ENCODE peak calls at places on chromosomes 6 and 20, in six cellular contexts. N is mammary epithelial cell, G is MM.1S, K is testis, Z is progenitor cell of endocrine pancreas, A is GM20000. X is an unnamed sample.

GRCh38 chr6:156009656-156010055 is 554.0 kb upstream of the NOX3 start:
- DNase-seq in Z (no peak), A (no peak), G (no peak), K (no peak), N (no peak), X (no peak)

GRCh38 chr6:170031096-170031471 is 259.8 kb downstream of the DLL1 start:
- DNase-seq in A (no peak), Z (no peak), N (no peak), G (no peak), K (peak; percentile 6), X (no peak)

GRCh38 chr20:1757072-1757471 is 99.5 kb upstream of the SIRPG start:
- DNase-seq in G (no peak), Z (no peak), K (no peak), N (no peak), A (no peak), X (no peak)

GRCh38 chr6:30757261-30757935 is 13.1 kb upstream of the IER3 start:
- DNase-seq in Z (no peak), G (no peak), A (no peak), N (no peak), K (no peak), X (no peak)

GRCh38 chr6:122530440-122531046 is 58.9 kb upstream of the SERINC1 start:
- DNase-seq in G (peak; percentile 72), A (peak; percentile 55), Z (peak; percentile 39), N (peak; percentile 62), K (peak; percentile 75), X (peak; percentile 47)

GRCh38 chr20:3247638-3248037 is 8.6 kb upstream of the SLC4A11 start:
- DNase-seq in G (no peak), K (no peak), N (no peak), A (peak; percentile 31), Z (no peak), X (no peak)

GRCh38 chr20:35839891-35840290 is 68.1 kb downstream of the PHF20 start:
- DNase-seq in Z (no peak), N (no peak), K (no peak), G (no peak), A (no peak), X (no peak)

GRCh38 chr6:89035252-89036106 is 45.1 kb upstream of the PNRC1 start:
- DNase-seq in N (peak; percentile 100), K (peak; percentile 88), G (no peak), Z (no peak), A (no peak), X (no peak)

GRCh38 chr6:133542056-133542821 is 301.1 kb downstream of the EYA4 start:
- DNase-seq in K (no peak), G (no peak), A (no peak), Z (no peak), N (no peak), X (no peak)

GRCh38 chr6:31660224-31660997 is at the start of gene C6orf47:
- DNase-seq in A (peak; percentile 88), G (peak; percentile 80), K (peak; percentile 92), N (peak; percentile 68), Z (peak; percentile 66), X (peak; percentile 88)

GRCh38 chr20:13028001-13028400 is 19.2 kb downstream of the SPTLC3 start:
- DNase-seq in G (no peak), N (peak; percentile 65), A (no peak), Z (no peak), K (no peak), X (no peak)

DNA sequence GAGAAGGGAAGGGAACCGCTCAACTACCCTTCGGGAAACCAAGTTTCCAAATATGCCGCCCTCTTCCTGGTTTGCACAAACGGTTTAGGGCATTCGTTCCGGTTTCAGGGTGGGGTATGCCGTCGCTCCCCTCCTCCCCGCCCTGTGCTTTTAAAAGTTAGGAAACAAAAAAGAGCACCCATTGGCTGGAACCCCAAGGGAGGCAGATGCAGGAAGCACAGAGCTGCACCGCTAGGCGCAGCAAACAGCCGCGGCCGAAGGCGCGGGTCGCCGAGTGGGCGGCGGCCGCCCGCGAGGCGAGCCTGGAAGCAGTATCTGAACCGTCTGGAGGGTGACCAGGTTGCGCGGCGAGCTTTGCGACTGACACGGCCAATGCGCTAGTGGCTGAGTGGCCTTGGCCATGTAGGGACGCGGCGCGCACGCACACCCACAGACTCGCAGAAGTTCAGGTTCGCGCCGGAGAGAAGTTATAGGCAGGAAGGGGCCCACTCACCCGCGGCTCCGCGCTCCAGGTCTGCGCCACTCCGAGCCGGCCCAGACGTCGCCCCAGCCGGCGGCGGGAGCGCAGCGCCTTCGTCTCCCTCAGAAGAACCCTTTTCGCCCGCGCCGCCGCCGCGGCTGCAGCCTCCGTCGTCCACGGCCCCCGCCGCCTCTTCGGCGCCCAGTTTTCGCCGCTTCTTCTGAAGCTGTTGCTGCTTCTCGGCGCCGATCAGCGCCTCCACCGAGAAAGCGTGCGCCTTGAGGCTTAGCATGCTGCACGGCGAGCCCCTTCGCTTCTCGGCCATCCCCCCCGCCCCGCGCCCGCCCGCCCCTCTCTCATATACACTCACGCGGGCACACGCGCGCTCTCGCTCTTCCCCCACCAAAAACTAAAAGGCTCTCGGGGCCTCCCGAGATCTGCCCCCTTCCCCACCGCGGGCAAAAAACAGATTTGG is 734 bp downstream of the TBX18 start:
- DNase-seq in N (peak; percentile 86), A (no peak), K (peak; percentile 33), G (no peak), Z (no peak), X (no peak)
- TF ChIP-seq CTCF in N (no peak), A (no peak), K (no peak), G (no peak), Z (no peak), X (no peak)

GRCh38 chr6:111844921-111845320 is 28.3 kb downstream of the FYN start:
- DNase-seq in A (no peak), Z (no peak), N (no peak), G (peak; percentile 13), K (no peak), X (no peak)
- TF ChIP-seq CTCF in A (no peak), Z (no peak), N (no peak), G (no peak), K (no peak), X (no peak)

DNA sequence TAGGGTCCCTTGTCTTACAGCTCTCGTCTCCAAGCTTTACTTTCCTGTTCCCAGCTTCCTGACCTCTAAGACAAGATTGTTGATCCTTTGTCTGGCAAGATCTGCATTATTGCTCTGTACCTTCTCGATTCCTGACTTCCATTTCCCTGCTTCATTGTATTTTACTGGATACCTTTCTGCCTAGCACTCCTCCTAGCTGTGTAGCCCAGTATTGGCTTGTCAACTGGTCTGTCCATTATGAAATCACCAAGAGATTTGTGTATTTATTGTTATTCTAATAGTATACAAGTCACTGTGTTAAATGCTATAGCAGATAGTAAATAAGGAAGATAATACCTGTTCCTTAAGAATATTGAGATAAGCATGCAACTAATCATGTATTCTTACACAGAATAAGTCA is 305.4 kb downstream of the CDKAL1 start:
- DNase-seq in A (no peak), N (no peak), K (no peak), Z (no peak), G (no peak), X (no peak)
- TF ChIP-seq CTCF in A (no peak), N (peak; percentile 3), K (no peak), Z (no peak), G (no peak), X (no peak)

GRCh38 chr6:13487122-13488014 is at the start of gene GFOD1:
- DNase-seq in K (peak; percentile 87), A (peak; percentile 97), G (peak; percentile 83), Z (peak; percentile 49), N (peak; percentile 85), X (peak; percentile 96)
- TF ChIP-seq CTCF in K (no peak), A (no peak), G (no peak), Z (peak; percentile 37), N (no peak), X (no peak)

GRCh38 chr20:62229667-62230066 is 8.7 kb upstream of the OSBPL2 start:
- DNase-seq in N (no peak), Z (no peak), A (no peak), K (no peak), G (no peak), X (no peak)

GRCh38 chr20:62227591-62227976 is 7.5 kb upstream of the HRH3 start:
- DNase-seq in A (no peak), Z (no peak), G (no peak), K (no peak), N (no peak), X (no peak)

GRCh38 chr20:62228982-62229545 is 9.0 kb upstream of the HRH3 start:
- DNase-seq in G (no peak), K (no peak), Z (no peak), N (no peak), A (no peak), X (no peak)

GRCh38 chr20:62226707-62227590 is 6.9 kb upstream of the HRH3 start:
- DNase-seq in G (no peak), K (no peak), Z (no peak), A (no peak), N (peak; percentile 9), X (no peak)

GRCh38 chr20:62227977-62228958 is 8.2 kb upstream of the HRH3 start:
- DNase-seq in N (no peak), G (no peak), Z (no peak), A (no peak), K (no peak), X (no peak)
- TF ChIP-seq CTCF in N (no peak), G (no peak), Z (no peak), A (no peak), K (no peak), X (no peak)

X was measured in GM13977.